ENCODE peak calls at places on chromosome 3, in five cellular contexts. Z, R, E, A and Y are unnamed samples.
A peak's percentile ranks its signal among the peaks of the same experiment; 100 is the strongest.

GRCh38 chr3:161859870-161860450 is 363.4 kb downstream of the OTOL1 start:
- DNase-seq in Z (no peak), R (no peak), E (no peak), A (no peak), Y (no peak)

GRCh38 chr3:7787871-7788828 is 713.5 kb upstream of the LMCD1 start:
- DNase-seq in Z (no peak), R (no peak), E (no peak), A (no peak), Y (peak; percentile 41)

GRCh38 chr3:176579741-176580185 is 617.5 kb downstream of the TBL1XR1 start:
- DNase-seq in Z (no peak), R (no peak), E (no peak), A (no peak), Y (no peak)

GRCh38 chr3:20861454-20861853 is 675.4 kb upstream of the SGO1 start:
- DNase-seq in Z (no peak), R (no peak), E (no peak), A (no peak), Y (no peak)

GRCh38 chr3:13584901-13585300 is 36.0 kb downstream of the FBLN2 start:
- DNase-seq in Z (no peak), R (peak; percentile 58), E (no peak), A (no peak), Y (no peak)

GRCh38 chr3:14143271-14143605 is 18.4 kb downstream of the TMEM43 start:
- DNase-seq in Z (no peak), R (no peak), E (no peak), A (no peak), Y (no peak)

GRCh38 chr3:188513662-188514328 is 359.8 kb downstream of the LPP start:
- DNase-seq in Z (no peak), R (no peak), E (no peak), A (no peak), Y (no peak)

GRCh38 chr3:1214928-1215327 is 122.1 kb downstream of the CNTN6 start:
- DNase-seq in Z (no peak), R (no peak), E (no peak), A (no peak), Y (no peak)

GRCh38 chr3:135851201-135852061 is 114.1 kb upstream of the PPP2R3A start:
- DNase-seq in Z (no peak), R (no peak), E (no peak), A (no peak), Y (peak; percentile 5)

DNA sequence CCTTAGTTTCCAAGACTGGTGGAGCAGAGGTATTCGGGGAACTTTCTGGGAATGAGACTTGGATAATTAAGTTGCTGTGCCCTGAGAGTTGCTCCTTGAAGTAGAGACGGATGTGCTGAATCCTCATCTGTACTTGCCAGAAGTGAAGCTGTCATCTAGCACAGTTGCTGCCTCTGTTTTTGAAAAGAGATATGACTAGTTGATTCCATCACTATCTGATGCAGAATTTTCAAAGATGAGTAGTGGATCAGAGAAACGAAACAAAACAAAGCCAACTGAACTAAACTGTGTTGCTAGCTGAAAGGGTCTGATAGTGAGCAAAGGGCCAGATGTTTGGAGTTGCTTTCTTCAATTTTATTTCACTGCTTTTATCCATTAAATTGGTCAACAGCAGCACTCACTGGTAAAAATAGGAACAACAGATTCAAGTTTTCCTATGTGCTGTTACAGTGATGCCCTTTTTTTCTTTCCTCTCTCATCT is 52.7 kb downstream of the MITF start:
- DNase-seq in Z (no peak), R (no peak), E (no peak), A (no peak), Y (peak; percentile 41)
- TF ChIP-seq CTCF in Z (peak; percentile 53), R (peak; percentile 60), E (peak; percentile 28), A (no peak), Y (peak; percentile 41)

DNA sequence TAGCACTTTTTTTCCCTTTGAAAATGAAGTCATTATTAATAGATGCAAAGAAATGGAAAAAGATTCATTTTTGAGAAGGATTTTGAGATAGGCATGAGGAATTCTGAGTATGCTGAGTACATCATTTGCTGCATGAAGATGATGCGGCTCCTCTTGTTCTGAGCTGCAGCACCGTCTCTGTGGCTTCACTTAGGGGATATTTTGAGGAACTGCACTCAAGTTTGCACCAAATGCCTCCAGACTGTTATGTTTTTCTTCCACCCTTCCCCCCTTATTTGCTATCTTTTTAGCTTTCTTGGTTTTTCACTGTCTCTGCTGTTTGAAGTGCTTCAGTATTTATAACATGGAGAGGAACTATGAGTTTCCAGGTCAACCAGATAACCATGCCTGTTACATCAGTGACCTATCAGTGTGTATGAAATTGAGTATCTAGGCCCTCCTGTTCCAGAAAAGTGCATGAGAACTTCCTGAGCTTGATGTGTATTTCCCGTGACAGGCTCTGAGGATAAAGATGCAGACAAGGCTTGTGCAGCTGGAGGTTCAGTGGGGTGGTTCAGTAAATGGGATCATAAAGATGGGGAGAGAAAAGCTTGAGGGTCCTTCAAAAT is 128.7 kb downstream of the PDCD6IP start:
- DNase-seq in Z (no peak), R (no peak), E (no peak), A (no peak), Y (no peak)
- TF ChIP-seq CTCF in Z (no peak), R (no peak), E (no peak), A (no peak), Y (no peak)

GRCh38 chr3:52311567-52312119 is 4.5 kb upstream of the DNAH1 start:
- DNase-seq in Z (no peak), R (no peak), E (no peak), A (no peak), Y (no peak)

GRCh38 chr3:52308308-52308707 is 7.8 kb upstream of the DNAH1 start:
- DNase-seq in Z (no peak), R (no peak), E (no peak), A (no peak), Y (no peak)

GRCh38 chr3:52313188-52313773 is 2.8 kb upstream of the DNAH1 start:
- DNase-seq in Z (no peak), R (no peak), E (no peak), A (no peak), Y (no peak)

GRCh38 chr3:52313774-52314188 is 2.3 kb upstream of the DNAH1 start:
- DNase-seq in Z (no peak), R (no peak), E (no peak), A (no peak), Y (no peak)

DNA sequence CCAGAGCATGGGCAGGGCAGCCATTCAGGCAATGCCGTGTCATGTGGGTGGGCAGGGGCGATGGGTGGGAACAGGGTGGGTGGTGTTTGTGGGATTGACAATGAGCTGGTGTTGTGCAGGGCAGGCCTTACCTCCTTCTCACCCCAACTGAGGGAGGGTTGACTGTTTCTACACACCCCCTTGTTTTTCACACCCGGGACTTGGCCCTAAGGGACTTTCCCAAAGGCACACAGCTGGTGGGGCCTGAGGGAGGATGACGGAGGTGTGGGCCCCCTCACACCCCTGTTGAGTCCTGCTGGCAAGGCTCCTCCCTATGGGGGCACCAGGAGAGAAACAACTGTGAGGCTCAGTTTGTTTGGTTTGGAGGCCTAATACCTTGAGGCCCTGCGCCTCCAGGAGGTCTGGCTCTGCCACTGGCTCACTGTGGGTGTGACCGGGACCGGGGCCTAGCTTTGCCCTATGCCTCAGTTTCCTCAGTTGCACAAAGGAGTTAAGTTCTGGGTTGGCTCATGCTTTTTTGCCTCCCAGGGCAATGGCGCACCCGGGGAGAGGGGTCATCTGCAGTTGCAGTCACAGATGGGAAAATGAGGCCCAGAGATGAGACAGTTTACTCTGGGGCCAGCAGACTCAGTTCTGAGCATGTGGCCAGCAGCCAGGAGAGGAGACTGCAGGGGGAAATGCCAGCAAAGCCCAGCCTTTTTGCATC is 5.1 kb upstream of the DNAH1 start:
- DNase-seq in Z (no peak), R (no peak), E (no peak), A (peak; percentile 54), Y (no peak)
- TF ChIP-seq CTCF in Z (no peak), R (no peak), E (no peak), A (no peak), Y (no peak)

GRCh38 chr3:166526878-166527277 is 689.7 kb upstream of the BCHE start:
- DNase-seq in Z (no peak), R (no peak), E (no peak), A (no peak), Y (no peak)

GRCh38 chr3:166531730-166532129 is 694.5 kb upstream of the BCHE start:
- DNase-seq in Z (no peak), R (no peak), E (no peak), A (no peak), Y (no peak)

DNA sequence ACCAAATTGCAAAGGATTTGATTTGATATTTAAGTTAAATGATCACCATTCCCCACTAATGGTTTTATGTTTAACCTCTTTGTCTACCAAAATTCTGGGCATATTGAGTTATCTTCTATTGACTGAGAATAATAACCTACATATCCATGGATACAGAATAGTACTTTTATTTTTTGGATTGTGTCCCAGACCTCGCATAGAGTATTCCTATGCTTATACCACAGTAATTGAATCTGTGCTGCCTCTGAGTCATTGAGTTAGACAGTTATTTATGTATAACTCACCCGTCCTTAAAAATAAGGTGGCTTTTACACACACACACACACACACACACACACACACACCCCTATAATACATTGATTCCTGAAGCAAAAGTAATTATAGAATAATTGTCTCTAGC is 690.1 kb upstream of the BCHE start:
- DNase-seq in Z (no peak), R (no peak), E (no peak), A (no peak), Y (no peak)
- TF ChIP-seq CTCF in Z (no peak), R (no peak), E (no peak), A (no peak), Y (no peak)

DNA sequence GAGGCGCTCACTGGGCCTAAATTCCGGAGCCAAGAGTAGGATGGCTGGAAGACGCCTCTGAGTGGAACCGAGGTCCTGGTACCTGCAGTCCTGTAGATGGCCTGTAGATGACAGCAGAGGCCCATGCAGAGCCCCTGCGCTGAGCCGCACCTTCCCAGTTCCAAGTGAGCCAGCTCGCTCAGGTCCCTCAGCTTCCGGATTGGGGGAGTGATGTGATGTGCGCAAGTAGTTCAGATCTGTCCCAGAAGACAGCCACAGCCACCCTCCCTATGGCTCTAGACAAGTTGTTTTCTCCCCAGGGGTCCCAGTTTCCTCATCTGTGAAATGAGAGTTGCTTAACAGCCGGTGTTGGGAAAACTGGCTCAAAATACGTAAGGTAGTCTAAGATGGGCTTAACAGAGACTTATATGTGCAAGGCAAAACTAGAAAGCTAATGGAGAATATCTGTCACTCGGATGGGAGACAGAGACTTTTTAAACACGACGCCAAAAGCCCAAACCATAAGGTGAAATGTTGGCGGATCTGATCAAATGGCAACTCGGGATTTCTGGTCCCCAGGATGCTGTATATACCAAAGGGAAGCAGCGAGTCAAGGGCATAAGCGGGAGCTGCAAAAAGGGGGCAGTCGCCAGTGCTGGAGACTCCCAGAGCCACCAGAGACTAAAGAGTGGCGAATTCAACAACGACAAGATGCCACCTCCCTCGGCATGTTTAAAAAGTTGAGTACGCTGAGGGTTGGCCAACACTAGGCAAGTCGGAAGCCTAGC is 765 bp upstream of the MAPKAPK3 start:
- DNase-seq in Z (peak; percentile 89), R (peak; percentile 93), E (peak; percentile 82), A (peak; percentile 86), Y (peak; percentile 89)
- TF ChIP-seq CTCF in Z (peak; percentile 98), R (peak; percentile 100), E (peak; percentile 99), A (peak; percentile 98), Y (peak; percentile 100)

GRCh38 chr3:53269888-53270880 is 14.4 kb upstream of the TKT start:
- DNase-seq in Z (peak; percentile 78), R (peak; percentile 94), E (peak; percentile 83), A (no peak), Y (peak; percentile 100)
- TF ChIP-seq CTCF in Z (no peak), R (peak; percentile 2), E (no peak), A (no peak), Y (peak; percentile 3)